ENCODE peak calls at places on chromosomes 7 and 10, in nine cellular contexts. One of them, this sample, is unnamed.

GRCh38 chr7:22885824-22886255 is 63.2 kb upstream of the TOMM7 start:
- DNase-seq in NCI-H345: peak
- DNase-seq in EH: peak
- DNase-seq in H7: no peak
- DNase-seq in DMS53: peak
- DNase-seq in RCC 7860: no peak
- DNase-seq in C1 segment of cervical spinal cord: no peak
- DNase-seq in activated CD4-positive, alpha-beta T cell treated with anti-CD3 and anti-CD28 coated beads, Interleukin-2, amount 50 U/mL, for 1 hour: peak
- DNase-seq in GDM1: no peak
- DNase-seq in this sample: no peak

GRCh38 chr7:117350027-117350426 is 27.2 kb upstream of the WNT2 start:
- DNase-seq in DMS53: no peak
- DNase-seq in C1 segment of cervical spinal cord: no peak
- DNase-seq in GDM1: no peak
- DNase-seq in H7: no peak
- DNase-seq in EH: no peak
- DNase-seq in activated CD4-positive, alpha-beta T cell treated with anti-CD3 and anti-CD28 coated beads, Interleukin-2, amount 50 U/mL, for 1 hour: no peak
- DNase-seq in NCI-H345: no peak
- DNase-seq in RCC 7860: no peak
- DNase-seq in this sample: no peak

GRCh38 chr7:13981070-13981469 is 8.4 kb downstream of the ETV1 start:
- DNase-seq in EH: peak
- DNase-seq in activated CD4-positive, alpha-beta T cell treated with anti-CD3 and anti-CD28 coated beads, Interleukin-2, amount 50 U/mL, for 1 hour: no peak
- DNase-seq in H7: peak
- DNase-seq in RCC 7860: peak
- DNase-seq in GDM1: no peak
- DNase-seq in DMS53: peak
- DNase-seq in C1 segment of cervical spinal cord: no peak
- DNase-seq in NCI-H345: no peak
- DNase-seq in this sample: no peak

GRCh38 chr10:11397980-11398580 is 213.4 kb downstream of the USP6NL start:
- DNase-seq in H7: peak
- DNase-seq in RCC 7860: no peak
- DNase-seq in C1 segment of cervical spinal cord: peak
- DNase-seq in activated CD4-positive, alpha-beta T cell treated with anti-CD3 and anti-CD28 coated beads, Interleukin-2, amount 50 U/mL, for 1 hour: no peak
- DNase-seq in GDM1: no peak
- DNase-seq in DMS53: no peak
- DNase-seq in NCI-H345: no peak
- DNase-seq in EH: peak
- DNase-seq in this sample: no peak

GRCh38 chr10:4051011-4051407 is 266.0 kb upstream of the KLF6 start:
- DNase-seq in H7: no peak
- DNase-seq in DMS53: no peak
- DNase-seq in EH: peak
- DNase-seq in C1 segment of cervical spinal cord: no peak
- DNase-seq in NCI-H345: no peak
- DNase-seq in RCC 7860: no peak
- DNase-seq in activated CD4-positive, alpha-beta T cell treated with anti-CD3 and anti-CD28 coated beads, Interleukin-2, amount 50 U/mL, for 1 hour: no peak
- DNase-seq in GDM1: no peak
- DNase-seq in this sample: no peak

GRCh38 chr10:86314616-86315520 is 51.7 kb downstream of the GRID1 start:
- DNase-seq in EH: no peak
- DNase-seq in RCC 7860: no peak
- DNase-seq in NCI-H345: no peak
- DNase-seq in GDM1: no peak
- DNase-seq in DMS53: no peak
- DNase-seq in C1 segment of cervical spinal cord: no peak
- DNase-seq in H7: no peak
- DNase-seq in activated CD4-positive, alpha-beta T cell treated with anti-CD3 and anti-CD28 coated beads, Interleukin-2, amount 50 U/mL, for 1 hour: no peak
- DNase-seq in this sample: no peak

GRCh38 chr7:43169076-43169475 is 56.6 kb downstream of the HECW1 start:
- DNase-seq in GDM1: no peak
- DNase-seq in C1 segment of cervical spinal cord: no peak
- DNase-seq in RCC 7860: no peak
- DNase-seq in DMS53: no peak
- DNase-seq in EH: no peak
- DNase-seq in activated CD4-positive, alpha-beta T cell treated with anti-CD3 and anti-CD28 coated beads, Interleukin-2, amount 50 U/mL, for 1 hour: no peak
- DNase-seq in H7: no peak
- DNase-seq in NCI-H345: no peak
- DNase-seq in this sample: no peak

GRCh38 chr10:60351191-60351853 is 38.4 kb downstream of the ANK3 start:
- DNase-seq in activated CD4-positive, alpha-beta T cell treated with anti-CD3 and anti-CD28 coated beads, Interleukin-2, amount 50 U/mL, for 1 hour: no peak
- DNase-seq in GDM1: no peak
- DNase-seq in DMS53: no peak
- DNase-seq in EH: no peak
- DNase-seq in C1 segment of cervical spinal cord: no peak
- DNase-seq in RCC 7860: no peak
- DNase-seq in NCI-H345: no peak
- DNase-seq in H7: no peak
- DNase-seq in this sample: no peak

GRCh38 chr7:139358541-139359365 is 941 bp upstream of the LUC7L2 start:
- DNase-seq in activated CD4-positive, alpha-beta T cell treated with anti-CD3 and anti-CD28 coated beads, Interleukin-2, amount 50 U/mL, for 1 hour: peak
- DNase-seq in C1 segment of cervical spinal cord: no peak
- DNase-seq in RCC 7860: peak
- DNase-seq in H7: no peak
- DNase-seq in GDM1: no peak
- DNase-seq in NCI-H345: no peak
- DNase-seq in EH: peak
- DNase-seq in DMS53: peak
- DNase-seq in this sample: no peak

GRCh38 chr10:60649485-60650271 is 128.6 kb upstream of the CDK1 start:
- DNase-seq in EH: no peak
- DNase-seq in GDM1: no peak
- DNase-seq in activated CD4-positive, alpha-beta T cell treated with anti-CD3 and anti-CD28 coated beads, Interleukin-2, amount 50 U/mL, for 1 hour: no peak
- DNase-seq in C1 segment of cervical spinal cord: no peak
- DNase-seq in NCI-H345: peak
- DNase-seq in H7: no peak
- DNase-seq in RCC 7860: no peak
- DNase-seq in DMS53: peak
- DNase-seq in this sample: no peak

GRCh38 chr7:130024390-130024789 is 26.8 kb downstream of the ZC3HC1 start:
- DNase-seq in GDM1: no peak
- DNase-seq in EH: peak
- DNase-seq in RCC 7860: no peak
- DNase-seq in C1 segment of cervical spinal cord: no peak
- DNase-seq in activated CD4-positive, alpha-beta T cell treated with anti-CD3 and anti-CD28 coated beads, Interleukin-2, amount 50 U/mL, for 1 hour: no peak
- DNase-seq in NCI-H345: no peak
- DNase-seq in DMS53: no peak
- DNase-seq in H7: no peak
- DNase-seq in this sample: no peak

GRCh38 chr10:103784723-103785418 is 70.5 kb downstream of the SH3PXD2A start:
- DNase-seq in DMS53: peak
- DNase-seq in RCC 7860: no peak
- DNase-seq in activated CD4-positive, alpha-beta T cell treated with anti-CD3 and anti-CD28 coated beads, Interleukin-2, amount 50 U/mL, for 1 hour: no peak
- DNase-seq in H7: no peak
- DNase-seq in GDM1: no peak
- DNase-seq in EH: no peak
- DNase-seq in NCI-H345: no peak
- DNase-seq in C1 segment of cervical spinal cord: no peak
- DNase-seq in this sample: no peak

GRCh38 chr10:34808789-34809745 is 6.0 kb downstream of the PARD3 start:
- DNase-seq in C1 segment of cervical spinal cord: peak
- DNase-seq in GDM1: no peak
- DNase-seq in activated CD4-positive, alpha-beta T cell treated with anti-CD3 and anti-CD28 coated beads, Interleukin-2, amount 50 U/mL, for 1 hour: no peak
- DNase-seq in NCI-H345: peak
- DNase-seq in DMS53: peak
- DNase-seq in RCC 7860: peak
- DNase-seq in H7: peak
- DNase-seq in EH: peak
- DNase-seq in this sample: no peak

GRCh38 chr10:12397147-12397896 is 48.0 kb downstream of the CAMK1D start:
- DNase-seq in C1 segment of cervical spinal cord: no peak
- DNase-seq in NCI-H345: no peak
- DNase-seq in EH: no peak
- DNase-seq in GDM1: no peak
- DNase-seq in RCC 7860: no peak
- DNase-seq in DMS53: no peak
- DNase-seq in H7: no peak
- DNase-seq in activated CD4-positive, alpha-beta T cell treated with anti-CD3 and anti-CD28 coated beads, Interleukin-2, amount 50 U/mL, for 1 hour: no peak
- DNase-seq in this sample: no peak

GRCh38 chr7:108034586-108034985 is 31.6 kb upstream of the LAMB1 start:
- DNase-seq in RCC 7860: no peak
- DNase-seq in NCI-H345: no peak
- DNase-seq in C1 segment of cervical spinal cord: no peak
- DNase-seq in DMS53: no peak
- DNase-seq in activated CD4-positive, alpha-beta T cell treated with anti-CD3 and anti-CD28 coated beads, Interleukin-2, amount 50 U/mL, for 1 hour: no peak
- DNase-seq in EH: no peak
- DNase-seq in GDM1: no peak
- DNase-seq in H7: peak
- DNase-seq in this sample: no peak

GRCh38 chr7:90657481-90657880 is 61.4 kb downstream of the CDK14 start:
- DNase-seq in H7: no peak
- DNase-seq in RCC 7860: no peak
- DNase-seq in C1 segment of cervical spinal cord: no peak
- DNase-seq in NCI-H345: no peak
- DNase-seq in GDM1: no peak
- DNase-seq in activated CD4-positive, alpha-beta T cell treated with anti-CD3 and anti-CD28 coated beads, Interleukin-2, amount 50 U/mL, for 1 hour: no peak
- DNase-seq in DMS53: no peak
- DNase-seq in EH: no peak
- DNase-seq in this sample: no peak

GRCh38 chr7:137591444-137591843 is 247.9 kb upstream of the PTN start:
- DNase-seq in C1 segment of cervical spinal cord: no peak
- DNase-seq in H7: no peak
- DNase-seq in activated CD4-positive, alpha-beta T cell treated with anti-CD3 and anti-CD28 coated beads, Interleukin-2, amount 50 U/mL, for 1 hour: no peak
- DNase-seq in NCI-H345: no peak
- DNase-seq in RCC 7860: no peak
- DNase-seq in DMS53: peak
- DNase-seq in EH: peak
- DNase-seq in GDM1: no peak
- DNase-seq in this sample: no peak

GRCh38 chr10:92826504-92826903 is 21.8 kb upstream of the EXOC6 start:
- DNase-seq in DMS53: no peak
- DNase-seq in GDM1: no peak
- DNase-seq in NCI-H345: no peak
- DNase-seq in H7: no peak
- DNase-seq in C1 segment of cervical spinal cord: no peak
- DNase-seq in activated CD4-positive, alpha-beta T cell treated with anti-CD3 and anti-CD28 coated beads, Interleukin-2, amount 50 U/mL, for 1 hour: no peak
- DNase-seq in RCC 7860: no peak
- DNase-seq in EH: no peak
- DNase-seq in this sample: no peak

GRCh38 chr10:84263716-84264115 is 18.9 kb downstream of the RGR start:
- DNase-seq in DMS53: no peak
- DNase-seq in GDM1: no peak
- DNase-seq in EH: no peak
- DNase-seq in NCI-H345: no peak
- DNase-seq in RCC 7860: no peak
- DNase-seq in C1 segment of cervical spinal cord: no peak
- DNase-seq in activated CD4-positive, alpha-beta T cell treated with anti-CD3 and anti-CD28 coated beads, Interleukin-2, amount 50 U/mL, for 1 hour: no peak
- DNase-seq in H7: no peak
- DNase-seq in this sample: no peak